ENCODE peak calls at places on chromosomes 1 and 21, in nine cellular contexts. L, F, T, Y, Q, G, I, P and C are unnamed samples.
A peak's percentile ranks its signal among the peaks of the same experiment; 100 is the strongest.

GRCh38 chr1:232144696-232145230 is 485.2 kb downstream of the SIPA1L2 start:
- DNase-seq in L (no peak), F (no peak), T (no peak), Y (no peak), Q (no peak), G (no peak), I (no peak), P (no peak), C (no peak)

GRCh38 chr1:11070876-11071275 is 11.1 kb upstream of the SRM start:
- DNase-seq in L (no peak), F (no peak), T (no peak), Y (no peak), Q (no peak), G (no peak), I (no peak), P (no peak), C (no peak)

GRCh38 chr1:187696092-187696491 is 867.3 kb downstream of the PLA2G4A start:
- DNase-seq in L (no peak), F (no peak), T (no peak), Y (no peak), Q (no peak), G (no peak), I (no peak), P (no peak), C (no peak)

GRCh38 chr1:6603424-6603850 is 768 bp upstream of the KLHL21 start:
- DNase-seq in L (no peak), F (no peak), T (peak; percentile 57), Y (peak; percentile 65), Q (peak; percentile 69), G (peak; percentile 68), I (peak; percentile 59), P (peak; percentile 43), C (peak; percentile 81)

GRCh38 chr1:226309398-226310122 is 596 bp upstream of the LIN9 start:
- DNase-seq in L (peak; percentile 61), F (no peak), T (peak; percentile 20), Y (peak; percentile 65), Q (peak; percentile 40), G (peak; percentile 4), I (peak; percentile 35), P (no peak), C (no peak)

GRCh38 chr1:52636701-52637695 is 4.0 kb downstream of the SHISAL2A start:
- DNase-seq in L (no peak), F (no peak), T (no peak), Y (no peak), Q (no peak), G (peak; percentile 44), I (no peak), P (peak; percentile 52), C (no peak)

GRCh38 chr1:2801535-2802291 is at the start of gene TTC34:
- DNase-seq in L (peak; percentile 77), F (no peak), T (no peak), Y (no peak), Q (peak; percentile 35), G (peak; percentile 19), I (peak; percentile 27), P (peak; percentile 27), C (no peak)

GRCh38 chr1:35085421-35085820 is 6.2 kb downstream of the ZMYM1 start:
- DNase-seq in L (no peak), F (peak; percentile 34), T (no peak), Y (no peak), Q (no peak), G (no peak), I (no peak), P (no peak), C (no peak)

GRCh38 chr1:5771788-5772187 is 220.4 kb downstream of the NPHP4 start:
- DNase-seq in L (no peak), F (no peak), T (no peak), Y (no peak), Q (no peak), G (no peak), I (no peak), P (no peak), C (no peak)

GRCh38 chr1:6353948-6354658 is 39.5 kb downstream of the ACOT7 start:
- DNase-seq in L (no peak), F (no peak), T (peak; percentile 66), Y (peak; percentile 29), Q (peak; percentile 68), G (peak; percentile 73), I (peak; percentile 87), P (no peak), C (peak; percentile 60)

GRCh38 chr21:32412162-32412997 is at the start of gene EVA1C:
- DNase-seq in L (peak; percentile 46), F (peak; percentile 64), T (peak; percentile 78), Y (peak; percentile 32), Q (peak; percentile 77), G (peak; percentile 65), I (peak; percentile 67), P (peak; percentile 58), C (peak; percentile 83)

GRCh38 chr21:21818898-21819297 is 820.7 kb downstream of the NCAM2 start:
- DNase-seq in L (no peak), F (no peak), T (no peak), Y (no peak), Q (no peak), G (no peak), I (no peak), P (no peak), C (no peak)

GRCh38 chr1:150009604-150010387 is 730 bp downstream of the OTUD7B start:
- DNase-seq in L (peak; percentile 64), F (peak; percentile 66), T (peak; percentile 21), Y (peak; percentile 76), Q (no peak), G (peak; percentile 64), I (peak; percentile 60), P (peak; percentile 6), C (peak; percentile 51)

GRCh38 chr1:85230305-85230977 is 29.0 kb downstream of the C1orf52 start:
- DNase-seq in L (peak; percentile 39), F (no peak), T (no peak), Y (no peak), Q (no peak), G (no peak), I (no peak), P (no peak), C (no peak)

GRCh38 chr1:29631361-29631760 is 395.0 kb downstream of the PTPRU start:
- DNase-seq in L (no peak), F (no peak), T (no peak), Y (no peak), Q (no peak), G (no peak), I (no peak), P (no peak), C (no peak)

GRCh38 chr1:172724746-172725613 is 66.1 kb downstream of the FASLG start:
- DNase-seq in L (no peak), F (no peak), T (no peak), Y (no peak), Q (no peak), G (no peak), I (no peak), P (no peak), C (no peak)

DNA sequence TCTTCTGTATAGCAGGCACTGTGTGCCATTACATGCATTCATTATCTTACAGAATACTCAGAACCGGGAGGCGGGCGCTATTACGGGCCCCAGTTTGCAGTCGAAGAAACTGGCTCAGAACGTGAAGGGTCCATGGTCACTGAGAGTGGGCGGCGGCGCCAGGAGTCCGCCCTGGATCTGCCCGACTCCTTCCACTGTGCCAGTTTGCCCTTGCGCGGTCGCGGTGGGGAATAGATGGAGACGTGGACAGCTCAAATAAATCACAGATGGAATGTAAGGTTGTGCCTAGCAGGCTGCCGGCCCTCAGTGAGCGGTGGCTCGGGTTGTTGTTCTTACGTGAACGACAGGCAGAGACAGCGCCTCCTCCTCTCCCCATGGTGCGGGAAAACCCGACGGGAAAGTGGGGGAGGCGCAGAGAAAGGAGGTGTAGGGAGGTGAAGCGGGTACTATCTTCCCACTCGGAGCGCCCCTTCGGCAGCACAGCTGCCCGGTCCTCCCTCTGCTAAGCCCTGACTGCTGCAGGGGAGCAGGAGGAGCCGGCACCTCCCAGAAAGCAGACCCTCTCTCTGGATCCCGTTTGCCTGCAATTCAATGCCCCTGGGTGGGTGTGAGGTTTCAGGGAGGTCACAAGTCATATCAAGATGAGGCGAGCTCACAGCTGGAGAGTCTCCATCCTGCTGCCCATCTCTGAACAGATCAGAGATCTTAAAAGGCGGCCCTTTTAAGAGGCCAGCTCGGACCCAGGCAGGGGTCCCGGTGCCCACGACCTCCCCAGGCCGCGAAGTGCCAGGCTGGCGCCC is 1.1 kb downstream of the COL9A2 start:
- DNase-seq in L (no peak), F (no peak), T (no peak), Y (peak; percentile 14), Q (no peak), G (no peak), I (no peak), P (no peak), C (peak; percentile 84)
- H3K27me3 ChIP-seq in L (no peaks in the 10 kb centered on the region), F (no peaks in the 10 kb centered on the region), T (peaks cover 62% of the 10 kb centered on the region), Y (peaks cover 43% of the 10 kb centered on the region), Q (peaks cover 53% of the 10 kb centered on the region), G (no peaks in the 10 kb centered on the region), I (peaks cover 31% of the 10 kb centered on the region), P (no peaks in the 10 kb centered on the region), C (peaks cover 53% of the 10 kb centered on the region)

GRCh38 chr1:192577145-192578140 is 1.9 kb downstream of the RGS1 start:
- DNase-seq in L (no peak), F (no peak), T (no peak), Y (no peak), Q (no peak), G (no peak), I (no peak), P (no peak), C (no peak)
- H3K4me3 ChIP-seq in L (no peak overlapping the region), F (no peak overlapping the region), T (no peak overlapping the region), Y (no peak overlapping the region), Q (no peak overlapping the region), G (no peak overlapping the region), I (peak overlapping the region; percentile 1), P (no peak overlapping the region), C (no peak overlapping the region)

GRCh38 chr21:31008355-31008754 is 29.9 kb downstream of the KRTAP19-8 start:
- DNase-seq in L (no peak), F (no peak), T (no peak), Y (no peak), Q (no peak), G (no peak), I (no peak), P (no peak), C (no peak)
- H3K27me3 ChIP-seq in L (no peaks in the 10 kb centered on the region), F (no peaks in the 10 kb centered on the region), T (no peaks in the 10 kb centered on the region), Y (no peaks in the 10 kb centered on the region), Q (no peaks in the 10 kb centered on the region), G (no peaks in the 10 kb centered on the region), I (no peaks in the 10 kb centered on the region), P (no peaks in the 10 kb centered on the region), C (no peaks in the 10 kb centered on the region)

GRCh38 chr1:161379071-161379470 is 11.4 kb upstream of the CFAP126 start:
- DNase-seq in L (no peak), F (no peak), T (peak; percentile 35), Y (no peak), Q (no peak), G (no peak), I (no peak), P (no peak), C (no peak)
- H3K4me3 ChIP-seq in L (no peak overlapping the region), F (no peak overlapping the region), T (peak overlapping the region; percentile 28), Y (no peak overlapping the region), Q (peak overlapping the region; percentile 14), G (no peak overlapping the region), I (no peak overlapping the region), P (no peak overlapping the region), C (no peak overlapping the region)

GRCh38 chr1:228462560-228462959 is 24.6 kb upstream of the RNF187 start:
- DNase-seq in L (no peak), F (no peak), T (no peak), Y (no peak), Q (no peak), G (no peak), I (no peak), P (no peak), C (no peak)
- H3K27me3 ChIP-seq in L (no peaks in the 10 kb centered on the region), F (peaks cover 19% of the 10 kb centered on the region), T (peaks cover 89% of the 10 kb centered on the region), Y (peaks cover 61% of the 10 kb centered on the region), Q (peaks cover 79% of the 10 kb centered on the region), G (no peaks in the 10 kb centered on the region), I (peaks cover 34% of the 10 kb centered on the region), P (no peaks in the 10 kb centered on the region), C (peaks cover 36% of the 10 kb centered on the region)

GRCh38 chr1:12161324-12161661 is 5.5 kb upstream of the TNFRSF1B start:
- DNase-seq in L (no peak), F (no peak), T (no peak), Y (no peak), Q (no peak), G (no peak), I (no peak), P (no peak), C (no peak)
- H3K4me3 ChIP-seq in L (no peak overlapping the region), F (no peak overlapping the region), T (no peak overlapping the region), Y (no peak overlapping the region), Q (peak overlapping the region; percentile 2), G (no peak overlapping the region), I (no peak overlapping the region), P (no peak overlapping the region), C (no peak overlapping the region)